ENCODE peak calls at places on chromosomes 7 and 10, in five cellular contexts. E is endothelial cell of umbilical vein, Z is neural progenitor cell, L is OCI-LY7, H is astrocyte of the spinal cord. O is an unnamed sample.

GRCh38 chr7:11437987-11438386 is 394.0 kb downstream of the THSD7A start:
- DNase-seq in E (no peak), Z (no peak), L (no peak), H (peak), O (no peak)

GRCh38 chr7:85673881-85674280 is 487.0 kb upstream of the SEMA3D start:
- DNase-seq in E (no peak), Z (no peak), L (no peak), H (no peak), O (no peak)

GRCh38 chr7:2982831-2983230 is 60.8 kb downstream of the CARD11 start:
- DNase-seq in E (no peak), Z (no peak), L (peak), H (no peak), O (no peak)

GRCh38 chr7:102898532-102898859 is 14.3 kb upstream of the LRRC17 start:
- DNase-seq in E (no peak), Z (no peak), L (no peak), H (no peak), O (no peak)

GRCh38 chr10:11893749-11894278 is 70.7 kb downstream of the PROSER2 start:
- DNase-seq in E (no peak), Z (no peak), L (no peak), H (no peak), O (no peak)

GRCh38 chr7:25963733-25964132 is 188.3 kb upstream of the NFE2L3 start:
- DNase-seq in E (no peak), Z (no peak), L (no peak), H (no peak), O (no peak)

GRCh38 chr7:69104023-69104422 is 494.3 kb upstream of the AUTS2 start:
- DNase-seq in E (no peak), Z (no peak), L (no peak), H (no peak), O (no peak)

GRCh38 chr7:76261329-76261728 is 41.1 kb upstream of the HSPB1 start:
- DNase-seq in E (no peak), Z (no peak), L (no peak), H (no peak), O (no peak)

GRCh38 chr7:38425509-38425908 is 152.1 kb upstream of the TARP start:
- DNase-seq in E (no peak), Z (no peak), L (peak), H (no peak), O (no peak)

GRCh38 chr10:71316786-71317160 is 2.3 kb upstream of the SLC29A3 start:
- DNase-seq in E (no peak), Z (peak), L (no peak), H (no peak), O (no peak)

GRCh38 chr10:71319800-71320392 is 837 bp downstream of the SLC29A3 start:
- DNase-seq in E (no peak), Z (peak), L (no peak), H (no peak), O (no peak)

GRCh38 chr10:71321386-71321785 is 2.3 kb downstream of the SLC29A3 start:
- DNase-seq in E (no peak), Z (no peak), L (no peak), H (no peak), O (no peak)

GRCh38 chr10:71320592-71320991 is 1.5 kb downstream of the SLC29A3 start:
- DNase-seq in E (no peak), Z (no peak), L (no peak), H (no peak), O (no peak)

GRCh38 chr10:71319042-71319799 is at the start of gene SLC29A3:
- DNase-seq in E (peak), Z (peak), L (peak), H (peak), O (peak)
- TF ChIP-seq CTCF in E (peak), Z (peak), L (peak), H (peak), O (peak)

GRCh38 chr10:90136731-90137316 is 435.4 kb downstream of the KIF20B start:
- DNase-seq in E (no peak), Z (peak), L (peak), H (peak), O (no peak)

GRCh38 chr10:90133606-90134005 is 432.2 kb downstream of the KIF20B start:
- DNase-seq in E (no peak), Z (no peak), L (no peak), H (no peak), O (no peak)

DNA sequence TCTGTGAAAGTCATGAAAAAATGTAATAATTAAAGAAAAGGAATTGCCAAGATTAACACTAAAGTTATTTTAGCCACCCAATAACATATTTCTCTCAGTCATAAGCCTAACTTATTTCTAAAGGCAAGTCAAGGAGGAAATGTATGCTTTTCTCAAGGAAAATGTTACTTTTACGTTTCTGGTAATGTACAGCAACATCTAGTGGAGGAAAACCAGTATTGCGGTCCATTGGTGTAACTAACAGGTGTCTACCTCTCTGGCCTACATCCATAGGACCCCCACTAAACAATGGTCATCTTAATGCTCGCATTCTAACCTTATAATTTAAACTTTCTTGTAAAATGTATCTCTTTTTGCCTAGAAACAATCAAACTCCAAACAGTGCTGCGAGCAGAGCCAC is 437.5 kb downstream of the KIF20B start:
- DNase-seq in E (peak), Z (peak), L (peak), H (no peak), O (no peak)
- TF ChIP-seq CTCF in E (peak), Z (peak), L (peak), H (peak), O (peak)

GRCh38 chr7:78438433-78438832 is 639.9 kb downstream of the PHTF2 start:
- DNase-seq in E (no peak), Z (no peak), L (no peak), H (no peak), O (no peak)

GRCh38 chr7:78441737-78442136 is 643.2 kb downstream of the PHTF2 start:
- DNase-seq in E (no peak), Z (peak), L (no peak), H (no peak), O (no peak)

GRCh38 chr7:78444267-78444666 is 645.7 kb downstream of the PHTF2 start:
- DNase-seq in E (no peak), Z (no peak), L (no peak), H (no peak), O (no peak)

GRCh38 chr7:78448915-78449314 is 650.3 kb downstream of the PHTF2 start:
- DNase-seq in E (no peak), Z (no peak), L (no peak), H (no peak), O (no peak)

GRCh38 chr7:78443811-78444210 is 645.2 kb downstream of the PHTF2 start:
- DNase-seq in E (no peak), Z (peak), L (no peak), H (no peak), O (no peak)
- TF ChIP-seq CTCF in E (no peak), Z (peak), L (peak), H (no peak), O (no peak)

GRCh38 chr10:126913316-126913715 is 8.1 kb downstream of the DOCK1 start:
- DNase-seq in E (no peak), Z (no peak), L (no peak), H (no peak), O (no peak)
- TF ChIP-seq CTCF in E (no peak), Z (no peak), L (no peak), H (no peak), O (no peak)

GRCh38 chr10:86586516-86586915 is 64.9 kb upstream of the WAPL start:
- DNase-seq in E (no peak), Z (no peak), L (no peak), H (no peak), O (no peak)

GRCh38 chr10:86585037-86585725 is 63.6 kb upstream of the WAPL start:
- DNase-seq in E (peak), Z (peak), L (peak), H (peak), O (peak)

GRCh38 chr10:86580549-86580886 is 58.9 kb upstream of the WAPL start:
- DNase-seq in E (no peak), Z (no peak), L (peak), H (no peak), O (no peak)

GRCh38 chr10:86583983-86584382 is 62.4 kb upstream of the WAPL start:
- DNase-seq in E (no peak), Z (peak), L (peak), H (no peak), O (no peak)

DNA sequence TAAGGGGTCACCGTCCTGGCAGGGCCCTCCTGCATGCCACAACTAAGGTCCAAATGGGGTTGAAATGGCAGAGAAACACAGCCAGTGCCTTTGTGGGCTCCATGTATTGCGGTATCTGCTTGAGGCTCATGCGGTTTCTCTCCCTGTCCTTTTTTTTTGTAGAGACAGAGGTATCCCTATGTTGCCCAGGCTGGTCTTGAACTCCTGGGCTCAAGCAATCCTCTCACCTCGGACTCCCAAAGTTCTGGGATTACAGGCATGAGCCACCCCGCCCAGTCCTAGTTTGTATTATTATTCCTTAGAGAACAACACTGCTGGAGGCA is 64.1 kb upstream of the WAPL start:
- DNase-seq in E (no peak), Z (no peak), L (no peak), H (no peak), O (no peak)
- TF ChIP-seq CTCF in E (no peak), Z (no peak), L (peak), H (no peak), O (peak)

GRCh38 chr10:133403359-133403758 is 9.4 kb downstream of the MTG1 start:
- DNase-seq in E (no peak), Z (no peak), L (no peak), H (no peak), O (peak)
- TF ChIP-seq CTCF in E (no peak), Z (no peak), L (no peak), H (no peak), O (no peak)

DNA sequence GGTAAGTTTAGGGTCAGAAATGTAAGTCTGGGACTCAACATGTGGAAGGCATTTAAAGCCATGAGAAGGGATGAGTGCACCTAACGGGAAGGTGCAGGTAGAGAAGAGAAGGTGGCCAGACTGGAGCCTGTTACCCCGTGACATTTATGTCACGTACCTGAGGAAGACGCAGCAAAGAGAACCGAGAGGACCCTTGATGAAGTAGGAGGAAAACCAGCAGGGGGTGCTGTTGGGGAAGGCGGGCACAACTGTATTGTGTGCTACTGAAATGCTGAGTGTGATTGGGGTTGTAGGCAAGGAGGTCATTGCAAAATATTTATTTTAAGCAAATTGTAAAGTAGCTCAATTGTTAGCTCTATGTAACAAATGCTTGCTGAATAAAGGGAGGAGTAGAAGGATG is 338.2 kb upstream of the PRKCQ start:
- DNase-seq in E (no peak), Z (peak), L (peak), H (no peak), O (no peak)
- TF ChIP-seq CTCF in E (peak), Z (peak), L (peak), H (peak), O (peak)

DNA sequence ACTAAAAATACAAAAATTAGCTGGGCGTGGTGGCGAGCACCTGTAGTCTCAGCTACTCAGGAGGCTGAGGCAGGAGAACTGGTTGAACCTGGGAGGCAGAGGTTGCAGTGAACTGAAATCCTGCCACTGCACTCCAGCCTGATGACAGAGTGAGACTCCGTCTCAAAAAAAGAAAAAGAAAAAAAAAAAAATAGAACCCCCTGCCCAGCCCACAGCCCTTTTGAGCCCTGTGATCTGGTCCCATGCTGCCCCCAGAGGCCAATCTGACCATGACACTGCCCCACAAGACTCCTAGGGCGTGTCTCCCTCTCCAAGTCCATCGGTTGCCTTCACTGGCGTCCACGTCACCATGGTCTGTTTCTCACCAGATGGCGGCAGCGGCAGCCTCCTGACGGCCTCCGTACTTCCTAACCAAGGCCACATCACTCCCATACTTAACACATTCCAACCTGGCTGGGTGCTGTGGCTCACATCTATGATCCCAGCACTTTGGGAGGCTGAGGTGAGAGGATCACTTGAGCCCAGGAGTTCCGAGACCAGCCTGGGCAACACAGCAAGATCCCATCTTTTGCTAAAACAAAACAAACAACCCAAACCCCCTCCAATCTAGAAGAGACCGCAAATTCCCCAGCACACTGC is 18.0 kb downstream of the STX1A start:
- DNase-seq in E (peak), Z (peak), L (peak), H (peak), O (no peak)
- TF ChIP-seq CTCF in E (peak), Z (peak), L (peak), H (peak), O (peak)

GRCh38 chr10:130686680-130687300 is 550.6 kb downstream of the GLRX3 start:
- DNase-seq in E (no peak), Z (peak), L (no peak), H (no peak), O (no peak)

GRCh38 chr10:130691787-130692186 is 555.6 kb downstream of the GLRX3 start:
- DNase-seq in E (no peak), Z (no peak), L (no peak), H (no peak), O (no peak)

GRCh38 chr10:130689743-130690626 is 553.8 kb downstream of the GLRX3 start:
- DNase-seq in E (no peak), Z (no peak), L (no peak), H (no peak), O (no peak)

GRCh38 chr10:130687566-130687965 is 551.4 kb downstream of the GLRX3 start:
- DNase-seq in E (no peak), Z (no peak), L (no peak), H (no peak), O (no peak)
- TF ChIP-seq CTCF in E (no peak), Z (no peak), L (no peak), H (no peak), O (no peak)

GRCh38 chr10:79438021-79438698 is 7.3 kb downstream of the ZCCHC24 start:
- DNase-seq in E (no peak), Z (no peak), L (no peak), H (no peak), O (no peak)
- TF ChIP-seq CTCF in E (no peak), Z (peak), L (no peak), H (peak), O (peak)